ENCODE peak calls at places on chromosomes 16 and 17, in seven cellular contexts. Z is IMR-90, P is mesendoderm, F is neuronal stem cell, J is H9, A is H1, H is mesenchymal stem cell. Q is an unnamed sample.

GRCh38 chr17:12242390-12242954 is 221.8 kb downstream of the MAP2K4 start:
- DNase-seq in A (no peak), F (no peak), Z (peak), J (no peak), P (no peak), H (no peak), Q (no peak)

GRCh38 chr16:54268766-54269165 is 17.8 kb downstream of the IRX3 start:
- DNase-seq in J (peak), F (no peak), P (no peak), Z (no peak), H (no peak), A (no peak), Q (no peak)

GRCh38 chr16:81723098-81723723 is 55.9 kb upstream of the PLCG2 start:
- DNase-seq in F (peak), A (no peak), Z (peak), P (peak), J (no peak), H (peak), Q (peak)

GRCh38 chr16:87326151-87326571 is 9.0 kb upstream of the C16orf95 start:
- DNase-seq in Z (no peak), P (no peak), A (no peak), J (no peak), H (peak), F (no peak), Q (no peak)

GRCh38 chr17:40371261-40371929 is 6.9 kb upstream of the GJD3 start:
- DNase-seq in F (no peak), H (no peak), P (peak), J (peak), Z (no peak), A (no peak), Q (no peak)

GRCh38 chr17:44108440-44109311 is 14.8 kb downstream of the HDAC5 start:
- DNase-seq in H (peak), A (no peak), J (no peak), P (no peak), F (no peak), Z (peak), Q (peak)

GRCh38 chr17:10087333-10087732 is 111.1 kb downstream of the GAS7 start:
- DNase-seq in P (no peak), A (no peak), J (no peak), Z (no peak), H (no peak), F (no peak), Q (peak)

GRCh38 chr17:35243459-35244204 is 760 bp downstream of the SLFN5 start:
- DNase-seq in A (peak), H (peak), P (peak), J (peak), Z (peak), F (peak), Q (peak)

GRCh38 chr17:170130-170654 is 11.3 kb downstream of the DOC2B start:
- DNase-seq in F (no peak), J (no peak), A (no peak), P (no peak), Z (no peak), H (no peak), Q (no peak)

GRCh38 chr16:85673529-85674417 is 15.0 kb downstream of the GINS2 start:
- DNase-seq in H (no peak), P (no peak), Z (peak), J (no peak), A (no peak), F (no peak), Q (no peak)

DNA sequence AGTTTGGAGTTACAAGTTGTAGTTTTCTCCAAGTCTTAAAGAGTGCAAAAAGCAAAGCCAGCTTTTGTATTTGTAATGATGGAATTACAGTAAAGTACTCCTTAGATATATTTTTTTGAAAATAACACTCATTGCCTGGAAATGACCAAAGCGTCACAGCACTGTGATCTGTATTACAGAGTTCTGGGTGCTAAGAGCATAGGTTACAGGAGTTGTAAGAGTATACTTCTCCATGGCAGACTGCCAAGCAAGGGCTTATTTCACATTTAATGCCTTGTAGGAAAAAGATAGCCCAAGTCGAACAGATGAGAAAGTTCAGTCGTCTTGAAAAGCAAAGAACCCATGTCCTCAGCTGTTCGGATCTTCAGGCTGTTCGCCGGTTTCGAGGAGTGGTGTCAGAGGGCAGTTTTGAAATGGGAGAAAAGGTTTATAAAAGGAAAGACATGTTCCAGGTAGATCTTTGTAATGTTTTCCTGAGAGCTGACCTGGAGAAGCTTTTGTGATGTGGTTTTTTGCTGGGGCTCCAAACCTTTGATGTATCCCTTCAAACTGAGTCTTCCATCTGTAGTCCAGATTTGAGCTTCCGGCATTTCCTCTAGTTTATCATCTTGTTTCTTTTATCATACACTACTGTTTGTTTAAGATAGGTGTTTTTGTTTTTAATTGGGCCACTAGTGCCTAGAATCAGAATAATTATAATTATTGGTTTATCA is 41.3 kb downstream of the ERCC4 start:
- DNase-seq in A (no peak), F (no peak), Z (peak), J (no peak), P (no peak), H (peak), Q (no peak)
- H3K18ac ChIP-seq in A (no peak), F (no peak), Z (no peak), J (no peak), P (no peak), H (no peak), Q (no peak)

GRCh38 chr17:33966410-33967063 is 288.5 kb upstream of the CCL2 start:
- DNase-seq in H (no peak), A (no peak), Z (no peak), F (no peak), J (no peak), P (no peak), Q (no peak)
- H3K23ac ChIP-seq in H (no peak), A (no peak), Z (no peak), F (no peak), J (no peak), P (no peak), Q (no peak)

GRCh38 chr17:41610965-41611640 is 1.5 kb downstream of the KRT16 start:
- DNase-seq in J (no peak), F (no peak), H (no peak), Z (no peak), P (no peak), A (no peak), Q (no peak)

GRCh38 chr17:41614098-41614497 is 1.5 kb upstream of the KRT16 start:
- DNase-seq in H (no peak), P (no peak), A (no peak), J (no peak), Z (no peak), F (no peak), Q (no peak)

GRCh38 chr17:41617136-41617535 is 4.6 kb upstream of the KRT16 start:
- DNase-seq in J (no peak), Z (no peak), H (no peak), F (no peak), A (no peak), P (no peak), Q (no peak)

GRCh38 chr17:41615454-41615853 is 2.9 kb upstream of the KRT16 start:
- DNase-seq in A (no peak), P (peak), F (no peak), H (no peak), J (peak), Z (no peak), Q (peak)

DNA sequence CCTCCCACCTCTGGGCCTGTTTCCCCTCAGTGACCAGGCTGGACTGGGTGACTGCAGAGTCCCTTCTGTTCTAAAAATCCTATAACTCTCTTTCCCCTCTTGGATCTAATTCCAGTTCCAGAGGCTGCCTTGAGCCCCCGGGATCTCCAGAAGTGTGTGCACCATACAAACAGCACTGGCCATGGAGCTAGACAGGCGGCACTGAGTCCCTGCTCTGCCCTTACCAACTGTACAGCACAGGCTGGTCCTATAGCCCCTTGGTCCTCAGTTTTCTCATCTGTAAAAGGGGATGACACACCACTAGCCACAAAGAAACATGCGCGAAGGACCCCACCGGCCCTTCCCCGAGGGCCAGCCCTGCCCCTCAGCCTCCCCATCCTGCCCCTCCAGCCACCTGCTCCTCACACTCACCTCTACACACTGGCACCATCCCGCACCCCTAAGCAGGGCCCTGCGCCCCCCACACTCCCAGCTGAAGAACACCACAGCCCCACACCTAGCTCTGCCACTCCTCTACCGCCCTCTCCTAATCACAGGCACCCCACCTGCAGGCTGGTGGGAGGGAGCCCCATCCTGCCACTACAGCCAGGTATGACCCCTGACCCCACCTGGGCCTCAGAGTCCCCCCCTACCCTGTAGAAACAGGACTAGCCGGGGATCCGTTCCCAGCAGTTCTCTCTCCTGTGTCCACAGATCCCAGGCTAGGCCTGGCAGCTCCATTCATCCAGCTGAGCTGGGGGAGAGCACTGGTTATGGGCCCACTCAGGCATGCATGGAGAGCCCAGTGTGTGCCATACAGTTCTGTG is 913 bp upstream of the KRT16 start:
- DNase-seq in Z (no peak), P (no peak), H (no peak), F (no peak), A (no peak), J (no peak), Q (no peak)
- H3K18ac ChIP-seq in Z (no peak), P (no peak), H (no peak), F (peak), A (no peak), J (no peak), Q (no peak)

GRCh38 chr17:77110006-77110374 is 30.8 kb upstream of the SEC14L1 start:
- DNase-seq in H (peak), F (peak), Z (peak), J (no peak), A (no peak), P (no peak), Q (no peak)

GRCh38 chr17:77115947-77116346 is 24.8 kb upstream of the SEC14L1 start:
- DNase-seq in P (no peak), H (no peak), F (no peak), Z (no peak), A (no peak), J (no peak), Q (no peak)

GRCh38 chr17:77109159-77110005 is 31.4 kb upstream of the SEC14L1 start:
- DNase-seq in F (no peak), H (no peak), P (no peak), J (no peak), Z (no peak), A (no peak), Q (no peak)

GRCh38 chr17:77115510-77115909 is 25.3 kb upstream of the SEC14L1 start:
- DNase-seq in A (no peak), P (no peak), F (no peak), Z (no peak), J (no peak), H (peak), Q (no peak)

DNA sequence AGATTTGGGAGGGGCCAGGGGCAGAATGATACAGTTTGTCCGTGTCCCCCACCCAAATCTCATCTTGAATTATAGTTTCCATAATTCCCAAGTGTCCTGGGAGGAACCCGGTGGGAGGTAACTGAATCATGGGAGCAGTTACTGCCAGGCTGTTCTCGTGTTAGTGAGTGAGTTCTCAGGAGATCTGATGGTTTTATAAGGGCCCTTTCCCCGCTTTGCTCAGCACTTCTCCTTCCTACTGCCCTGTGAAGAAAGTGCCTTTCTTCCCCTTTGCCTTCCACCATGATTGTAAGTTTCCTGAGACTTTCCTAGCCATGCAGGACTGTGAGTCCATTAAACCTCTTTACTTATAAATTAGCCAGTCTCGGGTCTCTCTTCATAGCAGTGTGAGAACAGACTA is 28.9 kb upstream of the SEC14L1 start:
- DNase-seq in P (no peak), H (no peak), A (no peak), J (no peak), F (no peak), Z (no peak), Q (no peak)
- H3K23ac ChIP-seq in P (no peak), H (no peak), A (no peak), J (no peak), F (no peak), Z (no peak), Q (no peak)

GRCh38 chr16:80341242-80341641 is 199.6 kb upstream of the DYNLRB2 start:
- DNase-seq in H (no peak), P (peak), F (no peak), Z (no peak), A (peak), J (peak), Q (no peak)
- H3K18ac ChIP-seq in H (no peak), P (no peak), F (no peak), Z (no peak), A (no peak), J (no peak), Q (no peak)

GRCh38 chr17:16975744-16976625 is 4.1 kb upstream of the TNFRSF13B start:
- DNase-seq in P (no peak), F (no peak), A (peak), Z (no peak), H (no peak), J (no peak), Q (no peak)

GRCh38 chr17:16975266-16975651 is 3.3 kb upstream of the TNFRSF13B start:
- DNase-seq in H (no peak), Z (no peak), A (peak), J (no peak), F (no peak), P (no peak), Q (no peak)

GRCh38 chr17:16972346-16972745 is 428 bp upstream of the TNFRSF13B start:
- DNase-seq in Z (no peak), F (no peak), P (no peak), A (peak), H (no peak), J (peak), Q (no peak)

GRCh38 chr17:16974569-16975265 is 2.8 kb upstream of the TNFRSF13B start:
- DNase-seq in J (peak), Z (no peak), A (peak), F (no peak), P (no peak), H (no peak), Q (no peak)

DNA sequence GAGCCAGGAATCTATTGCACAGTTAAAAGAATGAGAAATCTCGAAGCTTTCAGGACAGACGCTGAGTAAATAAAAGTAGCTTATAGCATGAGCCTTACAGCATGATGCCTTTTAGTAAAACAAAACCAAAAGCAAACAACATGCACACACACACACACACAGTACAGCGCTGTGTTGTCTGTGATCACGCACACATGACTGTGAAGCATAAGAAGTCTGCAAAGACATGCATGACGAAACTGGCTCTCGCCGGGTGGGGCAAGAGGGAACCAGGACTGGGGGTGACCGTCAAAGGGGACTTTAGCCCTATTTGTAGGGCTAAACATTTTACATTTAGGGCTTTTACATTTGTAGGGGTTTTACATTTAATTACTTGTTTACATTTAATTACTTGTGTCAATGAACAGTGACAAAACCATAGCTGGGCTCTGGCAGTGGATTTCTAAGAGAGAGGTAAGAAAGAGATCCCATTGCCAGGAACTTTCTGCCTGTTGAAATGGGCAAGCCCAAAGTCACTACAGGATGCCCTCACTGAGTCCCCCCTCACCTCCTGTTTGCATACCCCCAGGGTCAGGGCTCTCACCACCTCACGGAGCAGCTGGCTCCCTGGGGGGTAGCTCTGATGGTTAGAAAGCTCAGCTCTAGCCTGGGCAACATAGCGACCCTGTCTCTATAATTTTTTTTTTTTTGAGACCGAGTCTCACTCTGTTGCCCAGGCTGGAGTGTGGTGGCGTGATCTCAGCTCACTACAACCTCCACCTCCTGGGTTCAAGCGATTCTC is 2.0 kb upstream of the TNFRSF13B start:
- DNase-seq in J (no peak), H (no peak), P (no peak), A (peak), F (no peak), Z (no peak), Q (no peak)
- H3K23ac ChIP-seq in J (no peak), H (no peak), P (no peak), A (no peak), F (no peak), Z (no peak), Q (no peak)

DNA sequence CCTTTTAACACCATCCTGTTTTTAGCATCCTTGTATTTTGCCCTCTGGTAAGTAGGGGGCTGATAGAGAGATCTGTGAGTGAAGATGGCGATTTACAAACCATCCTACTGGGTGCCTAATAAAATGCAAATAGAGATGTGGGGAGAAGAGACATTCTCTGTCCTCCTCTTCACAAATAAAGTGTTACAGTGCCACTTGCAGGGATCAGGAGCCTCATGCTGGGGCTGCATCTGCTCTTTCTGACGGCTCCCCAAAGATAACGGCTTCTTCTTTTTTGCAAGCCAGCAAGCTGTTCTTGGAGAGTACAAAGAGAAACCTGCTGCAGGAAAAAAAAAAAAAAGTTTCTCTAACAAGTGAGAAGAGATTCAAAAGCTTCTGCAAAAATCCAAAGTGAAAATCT is 418.5 kb downstream of the TOX3 start:
- DNase-seq in P (no peak), Z (no peak), J (no peak), F (no peak), A (no peak), H (no peak), Q (no peak)
- H3K18ac ChIP-seq in P (no peak), Z (no peak), J (no peak), F (no peak), A (no peak), H (no peak), Q (no peak)

GRCh38 chr17:45137561-45138305 is 2.2 kb downstream of the ACBD4 start:
- DNase-seq in F (no peak), J (no peak), A (no peak), H (no peak), P (no peak), Z (no peak), Q (no peak)
- H3K23ac ChIP-seq in F (no peak), J (no peak), A (no peak), H (no peak), P (no peak), Z (no peak), Q (no peak)

Q was measured in trophoblast cell.